ENCODE peak calls at places on chromosome 14, in six cellular contexts. One of them, this sample, is unnamed.

GRCh38 chr14:77040059-77040308 is 11.5 kb upstream of the IRF2BPL start:
- ATAC-seq in B cell: no peak
- ATAC-seq in activated CD8-positive, alpha-beta T cell treated with anti-CD3 and anti-CD28 coated beads, Interleukin-2, amount 10 ng/mL, durations not matched to agents 7 days and 5 days: peak; percentile 57
- ATAC-seq in lower lobe of right lung: peak; percentile 85
- ATAC-seq in sciatic nerve: no peak
- ATAC-seq in right cardiac atrium: peak; percentile 84
- ATAC-seq in this sample: peak; percentile 74

GRCh38 chr14:102277874-102278630 is 26.9 kb downstream of the MOK start:
- ATAC-seq in activated CD8-positive, alpha-beta T cell treated with anti-CD3 and anti-CD28 coated beads, Interleukin-2, amount 10 ng/mL, durations not matched to agents 7 days and 5 days: no peak
- ATAC-seq in lower lobe of right lung: no peak
- ATAC-seq in right cardiac atrium: peak; percentile 24
- ATAC-seq in B cell: no peak
- ATAC-seq in sciatic nerve: no peak
- ATAC-seq in this sample: no peak

GRCh38 chr14:65131176-65131765 is 29.0 kb upstream of the MAX start:
- ATAC-seq in lower lobe of right lung: no peak
- ATAC-seq in B cell: no peak
- ATAC-seq in activated CD8-positive, alpha-beta T cell treated with anti-CD3 and anti-CD28 coated beads, Interleukin-2, amount 10 ng/mL, durations not matched to agents 7 days and 5 days: no peak
- ATAC-seq in right cardiac atrium: no peak
- ATAC-seq in sciatic nerve: no peak
- ATAC-seq in this sample: peak; percentile 43

GRCh38 chr14:61477845-61478438 is 156.6 kb downstream of the PRKCH start:
- ATAC-seq in sciatic nerve: peak; percentile 37
- ATAC-seq in activated CD8-positive, alpha-beta T cell treated with anti-CD3 and anti-CD28 coated beads, Interleukin-2, amount 10 ng/mL, durations not matched to agents 7 days and 5 days: no peak
- ATAC-seq in lower lobe of right lung: peak; percentile 75
- ATAC-seq in right cardiac atrium: peak; percentile 23
- ATAC-seq in B cell: no peak
- ATAC-seq in this sample: no peak

GRCh38 chr14:64594438-64594837 is 44.7 kb downstream of the PPP1R36 start:
- ATAC-seq in sciatic nerve: no peak
- ATAC-seq in right cardiac atrium: no peak
- ATAC-seq in activated CD8-positive, alpha-beta T cell treated with anti-CD3 and anti-CD28 coated beads, Interleukin-2, amount 10 ng/mL, durations not matched to agents 7 days and 5 days: no peak
- ATAC-seq in lower lobe of right lung: no peak
- ATAC-seq in B cell: no peak
- ATAC-seq in this sample: no peak

GRCh38 chr14:72906879-72907278 is 13.0 kb upstream of the DPF3 start:
- ATAC-seq in activated CD8-positive, alpha-beta T cell treated with anti-CD3 and anti-CD28 coated beads, Interleukin-2, amount 10 ng/mL, durations not matched to agents 7 days and 5 days: no peak
- ATAC-seq in right cardiac atrium: no peak
- ATAC-seq in lower lobe of right lung: no peak
- ATAC-seq in sciatic nerve: no peak
- ATAC-seq in B cell: no peak
- ATAC-seq in this sample: no peak

GRCh38 chr14:89753828-89754439 is 200.6 kb downstream of the EFCAB11 start:
- ATAC-seq in activated CD8-positive, alpha-beta T cell treated with anti-CD3 and anti-CD28 coated beads, Interleukin-2, amount 10 ng/mL, durations not matched to agents 7 days and 5 days: no peak
- ATAC-seq in lower lobe of right lung: no peak
- ATAC-seq in sciatic nerve: no peak
- ATAC-seq in B cell: no peak
- ATAC-seq in right cardiac atrium: no peak
- ATAC-seq in this sample: no peak

GRCh38 chr14:30223385-30223785 is 295.7 kb upstream of the PRKD1 start:
- ATAC-seq in right cardiac atrium: peak; percentile 74
- ATAC-seq in sciatic nerve: peak; percentile 59
- ATAC-seq in lower lobe of right lung: peak; percentile 95
- ATAC-seq in activated CD8-positive, alpha-beta T cell treated with anti-CD3 and anti-CD28 coated beads, Interleukin-2, amount 10 ng/mL, durations not matched to agents 7 days and 5 days: no peak
- ATAC-seq in B cell: no peak
- ATAC-seq in this sample: no peak

GRCh38 chr14:67418368-67419174 is 6.6 kb upstream of the PLEK2 start:
- ATAC-seq in right cardiac atrium: peak; percentile 43
- ATAC-seq in B cell: no peak
- ATAC-seq in activated CD8-positive, alpha-beta T cell treated with anti-CD3 and anti-CD28 coated beads, Interleukin-2, amount 10 ng/mL, durations not matched to agents 7 days and 5 days: no peak
- ATAC-seq in sciatic nerve: no peak
- ATAC-seq in lower lobe of right lung: no peak
- ATAC-seq in this sample: no peak

GRCh38 chr14:22872833-22873520 is 1.4 kb downstream of the LRP10 start:
- ATAC-seq in lower lobe of right lung: no peak
- ATAC-seq in activated CD8-positive, alpha-beta T cell treated with anti-CD3 and anti-CD28 coated beads, Interleukin-2, amount 10 ng/mL, durations not matched to agents 7 days and 5 days: no peak
- ATAC-seq in sciatic nerve: no peak
- ATAC-seq in right cardiac atrium: no peak
- ATAC-seq in B cell: no peak
- ATAC-seq in this sample: no peak

GRCh38 chr14:64234877-64235651 is 59.1 kb downstream of the ESR2 start:
- ATAC-seq in lower lobe of right lung: no peak
- ATAC-seq in right cardiac atrium: no peak
- ATAC-seq in activated CD8-positive, alpha-beta T cell treated with anti-CD3 and anti-CD28 coated beads, Interleukin-2, amount 10 ng/mL, durations not matched to agents 7 days and 5 days: no peak
- ATAC-seq in B cell: peak; percentile 12
- ATAC-seq in sciatic nerve: peak; percentile 48
- ATAC-seq in this sample: no peak

GRCh38 chr14:61504841-61505340 is 183.5 kb downstream of the PRKCH start:
- ATAC-seq in activated CD8-positive, alpha-beta T cell treated with anti-CD3 and anti-CD28 coated beads, Interleukin-2, amount 10 ng/mL, durations not matched to agents 7 days and 5 days: no peak
- ATAC-seq in lower lobe of right lung: no peak
- ATAC-seq in sciatic nerve: no peak
- ATAC-seq in right cardiac atrium: no peak
- ATAC-seq in B cell: no peak
- ATAC-seq in this sample: no peak

GRCh38 chr14:75023108-75023507 is 20.4 kb downstream of the EIF2B2 start:
- ATAC-seq in sciatic nerve: no peak
- ATAC-seq in lower lobe of right lung: no peak
- ATAC-seq in right cardiac atrium: no peak
- ATAC-seq in B cell: no peak
- ATAC-seq in activated CD8-positive, alpha-beta T cell treated with anti-CD3 and anti-CD28 coated beads, Interleukin-2, amount 10 ng/mL, durations not matched to agents 7 days and 5 days: no peak
- ATAC-seq in this sample: no peak

GRCh38 chr14:69921052-69921451 is 41.8 kb downstream of the SMOC1 start:
- ATAC-seq in lower lobe of right lung: no peak
- ATAC-seq in activated CD8-positive, alpha-beta T cell treated with anti-CD3 and anti-CD28 coated beads, Interleukin-2, amount 10 ng/mL, durations not matched to agents 7 days and 5 days: no peak
- ATAC-seq in right cardiac atrium: no peak
- ATAC-seq in sciatic nerve: peak; percentile 24
- ATAC-seq in B cell: no peak
- ATAC-seq in this sample: no peak

GRCh38 chr14:32576088-32576795 is 247.1 kb downstream of the AKAP6 start:
- ATAC-seq in sciatic nerve: peak; percentile 96
- ATAC-seq in activated CD8-positive, alpha-beta T cell treated with anti-CD3 and anti-CD28 coated beads, Interleukin-2, amount 10 ng/mL, durations not matched to agents 7 days and 5 days: peak; percentile 74
- ATAC-seq in right cardiac atrium: peak; percentile 83
- ATAC-seq in B cell: peak; percentile 67
- ATAC-seq in lower lobe of right lung: peak; percentile 88
- ATAC-seq in this sample: peak; percentile 61

GRCh38 chr14:102911541-102911951 is 10.9 kb upstream of the AMN start:
- ATAC-seq in activated CD8-positive, alpha-beta T cell treated with anti-CD3 and anti-CD28 coated beads, Interleukin-2, amount 10 ng/mL, durations not matched to agents 7 days and 5 days: no peak
- ATAC-seq in right cardiac atrium: no peak
- ATAC-seq in lower lobe of right lung: no peak
- ATAC-seq in B cell: no peak
- ATAC-seq in sciatic nerve: peak; percentile 26
- ATAC-seq in this sample: no peak

GRCh38 chr14:70212752-70213151 is 24.0 kb upstream of the SLC8A3 start:
- ATAC-seq in right cardiac atrium: no peak
- ATAC-seq in lower lobe of right lung: no peak
- ATAC-seq in activated CD8-positive, alpha-beta T cell treated with anti-CD3 and anti-CD28 coated beads, Interleukin-2, amount 10 ng/mL, durations not matched to agents 7 days and 5 days: no peak
- ATAC-seq in sciatic nerve: no peak
- ATAC-seq in B cell: no peak
- ATAC-seq in this sample: no peak

GRCh38 chr14:33806905-33807304 is 144.0 kb downstream of the EGLN3 start:
- ATAC-seq in right cardiac atrium: no peak
- ATAC-seq in B cell: no peak
- ATAC-seq in activated CD8-positive, alpha-beta T cell treated with anti-CD3 and anti-CD28 coated beads, Interleukin-2, amount 10 ng/mL, durations not matched to agents 7 days and 5 days: no peak
- ATAC-seq in sciatic nerve: no peak
- ATAC-seq in lower lobe of right lung: no peak
- ATAC-seq in this sample: no peak

GRCh38 chr14:99189201-99189801 is 82.7 kb downstream of the BCL11B start:
- ATAC-seq in right cardiac atrium: no peak
- ATAC-seq in activated CD8-positive, alpha-beta T cell treated with anti-CD3 and anti-CD28 coated beads, Interleukin-2, amount 10 ng/mL, durations not matched to agents 7 days and 5 days: peak; percentile 52
- ATAC-seq in lower lobe of right lung: no peak
- ATAC-seq in sciatic nerve: no peak
- ATAC-seq in B cell: no peak
- ATAC-seq in this sample: peak; percentile 12

GRCh38 chr14:90740946-90741681 is 75.1 kb downstream of the TTC7B start:
- ATAC-seq in lower lobe of right lung: no peak
- ATAC-seq in activated CD8-positive, alpha-beta T cell treated with anti-CD3 and anti-CD28 coated beads, Interleukin-2, amount 10 ng/mL, durations not matched to agents 7 days and 5 days: no peak
- ATAC-seq in right cardiac atrium: no peak
- ATAC-seq in B cell: no peak
- ATAC-seq in sciatic nerve: no peak
- ATAC-seq in this sample: no peak

GRCh38 chr14:74524076-74524812 is 30.7 kb downstream of the ISCA2 start:
- ATAC-seq in sciatic nerve: peak; percentile 27
- ATAC-seq in B cell: no peak
- ATAC-seq in lower lobe of right lung: peak; percentile 22
- ATAC-seq in activated CD8-positive, alpha-beta T cell treated with anti-CD3 and anti-CD28 coated beads, Interleukin-2, amount 10 ng/mL, durations not matched to agents 7 days and 5 days: no peak
- ATAC-seq in right cardiac atrium: no peak
- ATAC-seq in this sample: no peak

GRCh38 chr14:29856516-29856915 is 71.1 kb downstream of the PRKD1 start:
- ATAC-seq in right cardiac atrium: no peak
- ATAC-seq in lower lobe of right lung: no peak
- ATAC-seq in sciatic nerve: no peak
- ATAC-seq in B cell: no peak
- ATAC-seq in activated CD8-positive, alpha-beta T cell treated with anti-CD3 and anti-CD28 coated beads, Interleukin-2, amount 10 ng/mL, durations not matched to agents 7 days and 5 days: no peak
- ATAC-seq in this sample: no peak

GRCh38 chr14:73458219-73458976 is at the start of gene NUMB:
- ATAC-seq in B cell: peak; percentile 97
- ATAC-seq in lower lobe of right lung: peak; percentile 96
- ATAC-seq in right cardiac atrium: peak; percentile 98
- ATAC-seq in activated CD8-positive, alpha-beta T cell treated with anti-CD3 and anti-CD28 coated beads, Interleukin-2, amount 10 ng/mL, durations not matched to agents 7 days and 5 days: peak; percentile 99
- ATAC-seq in sciatic nerve: peak; percentile 99
- ATAC-seq in this sample: peak; percentile 99

GRCh38 chr14:75723716-75724115 is 62.7 kb downstream of the TTLL5 start:
- ATAC-seq in activated CD8-positive, alpha-beta T cell treated with anti-CD3 and anti-CD28 coated beads, Interleukin-2, amount 10 ng/mL, durations not matched to agents 7 days and 5 days: no peak
- ATAC-seq in sciatic nerve: no peak
- ATAC-seq in B cell: no peak
- ATAC-seq in right cardiac atrium: no peak
- ATAC-seq in lower lobe of right lung: no peak
- ATAC-seq in this sample: no peak

GRCh38 chr14:99038401-99038800 is 233.6 kb downstream of the BCL11B start:
- ATAC-seq in B cell: no peak
- ATAC-seq in sciatic nerve: no peak
- ATAC-seq in lower lobe of right lung: no peak
- ATAC-seq in activated CD8-positive, alpha-beta T cell treated with anti-CD3 and anti-CD28 coated beads, Interleukin-2, amount 10 ng/mL, durations not matched to agents 7 days and 5 days: no peak
- ATAC-seq in right cardiac atrium: no peak
- ATAC-seq in this sample: no peak

GRCh38 chr14:62098357-62098756 is 336.1 kb downstream of the SNAPC1 start:
- ATAC-seq in right cardiac atrium: no peak
- ATAC-seq in B cell: no peak
- ATAC-seq in sciatic nerve: no peak
- ATAC-seq in activated CD8-positive, alpha-beta T cell treated with anti-CD3 and anti-CD28 coated beads, Interleukin-2, amount 10 ng/mL, durations not matched to agents 7 days and 5 days: no peak
- ATAC-seq in lower lobe of right lung: no peak
- ATAC-seq in this sample: no peak

GRCh38 chr14:23405096-23405495 is 3.0 kb downstream of the MYH6 start:
- ATAC-seq in B cell: no peak
- ATAC-seq in right cardiac atrium: no peak
- ATAC-seq in sciatic nerve: no peak
- ATAC-seq in activated CD8-positive, alpha-beta T cell treated with anti-CD3 and anti-CD28 coated beads, Interleukin-2, amount 10 ng/mL, durations not matched to agents 7 days and 5 days: peak; percentile 28
- ATAC-seq in lower lobe of right lung: no peak
- ATAC-seq in this sample: no peak

GRCh38 chr14:68191567-68192321 is 372.2 kb downstream of the RAD51B start:
- ATAC-seq in lower lobe of right lung: peak; percentile 98
- ATAC-seq in B cell: no peak
- ATAC-seq in right cardiac atrium: peak; percentile 67
- ATAC-seq in sciatic nerve: no peak
- ATAC-seq in activated CD8-positive, alpha-beta T cell treated with anti-CD3 and anti-CD28 coated beads, Interleukin-2, amount 10 ng/mL, durations not matched to agents 7 days and 5 days: no peak
- ATAC-seq in this sample: no peak

GRCh38 chr14:88002421-88002820 is 2.5 kb upstream of the GPR65 start:
- ATAC-seq in lower lobe of right lung: peak; percentile 45
- ATAC-seq in B cell: no peak
- ATAC-seq in activated CD8-positive, alpha-beta T cell treated with anti-CD3 and anti-CD28 coated beads, Interleukin-2, amount 10 ng/mL, durations not matched to agents 7 days and 5 days: peak; percentile 13
- ATAC-seq in sciatic nerve: no peak
- ATAC-seq in right cardiac atrium: no peak
- ATAC-seq in this sample: no peak

GRCh38 chr14:23123419-23123818 is 4.4 kb upstream of the CEBPE start:
- ATAC-seq in activated CD8-positive, alpha-beta T cell treated with anti-CD3 and anti-CD28 coated beads, Interleukin-2, amount 10 ng/mL, durations not matched to agents 7 days and 5 days: no peak
- ATAC-seq in sciatic nerve: no peak
- ATAC-seq in right cardiac atrium: peak; percentile 69
- ATAC-seq in B cell: no peak
- ATAC-seq in lower lobe of right lung: peak; percentile 29
- ATAC-seq in this sample: no peak

GRCh38 chr14:83053022-83053710 is 1519.5 kb upstream of the SEL1L start:
- ATAC-seq in right cardiac atrium: no peak
- ATAC-seq in activated CD8-positive, alpha-beta T cell treated with anti-CD3 and anti-CD28 coated beads, Interleukin-2, amount 10 ng/mL, durations not matched to agents 7 days and 5 days: no peak
- ATAC-seq in B cell: no peak
- ATAC-seq in lower lobe of right lung: peak; percentile 69
- ATAC-seq in sciatic nerve: no peak
- ATAC-seq in this sample: no peak

GRCh38 chr14:95523818-95524448 is 7.5 kb upstream of the SYNE3 start:
- ATAC-seq in right cardiac atrium: peak; percentile 34
- ATAC-seq in activated CD8-positive, alpha-beta T cell treated with anti-CD3 and anti-CD28 coated beads, Interleukin-2, amount 10 ng/mL, durations not matched to agents 7 days and 5 days: peak; percentile 33
- ATAC-seq in B cell: no peak
- ATAC-seq in sciatic nerve: no peak
- ATAC-seq in lower lobe of right lung: peak; percentile 59
- ATAC-seq in this sample: no peak

GRCh38 chr14:74402264-74403251 is 23.5 kb downstream of the SYNDIG1L start:
- ATAC-seq in right cardiac atrium: no peak
- ATAC-seq in B cell: peak; percentile 31
- ATAC-seq in sciatic nerve: no peak
- ATAC-seq in lower lobe of right lung: no peak
- ATAC-seq in activated CD8-positive, alpha-beta T cell treated with anti-CD3 and anti-CD28 coated beads, Interleukin-2, amount 10 ng/mL, durations not matched to agents 7 days and 5 days: no peak
- ATAC-seq in this sample: no peak

GRCh38 chr14:33655421-33655820 is 295.5 kb downstream of the EGLN3 start:
- ATAC-seq in activated CD8-positive, alpha-beta T cell treated with anti-CD3 and anti-CD28 coated beads, Interleukin-2, amount 10 ng/mL, durations not matched to agents 7 days and 5 days: no peak
- ATAC-seq in right cardiac atrium: no peak
- ATAC-seq in lower lobe of right lung: no peak
- ATAC-seq in B cell: no peak
- ATAC-seq in sciatic nerve: no peak
- ATAC-seq in this sample: no peak

GRCh38 chr14:86961106-86961716 is 1031.8 kb downstream of the GALC start:
- ATAC-seq in right cardiac atrium: no peak
- ATAC-seq in sciatic nerve: no peak
- ATAC-seq in lower lobe of right lung: no peak
- ATAC-seq in B cell: no peak
- ATAC-seq in activated CD8-positive, alpha-beta T cell treated with anti-CD3 and anti-CD28 coated beads, Interleukin-2, amount 10 ng/mL, durations not matched to agents 7 days and 5 days: no peak
- ATAC-seq in this sample: no peak

GRCh38 chr14:20697273-20698017 is 8.9 kb downstream of the ANG start:
- ATAC-seq in sciatic nerve: peak; percentile 78
- ATAC-seq in lower lobe of right lung: peak; percentile 92
- ATAC-seq in right cardiac atrium: peak; percentile 77
- ATAC-seq in activated CD8-positive, alpha-beta T cell treated with anti-CD3 and anti-CD28 coated beads, Interleukin-2, amount 10 ng/mL, durations not matched to agents 7 days and 5 days: peak; percentile 75
- ATAC-seq in B cell: peak; percentile 86
- ATAC-seq in this sample: peak; percentile 81

GRCh38 chr14:84323963-84324362 is 1206.0 kb upstream of the FLRT2 start:
- ATAC-seq in B cell: no peak
- ATAC-seq in lower lobe of right lung: no peak
- ATAC-seq in sciatic nerve: no peak
- ATAC-seq in right cardiac atrium: no peak
- ATAC-seq in activated CD8-positive, alpha-beta T cell treated with anti-CD3 and anti-CD28 coated beads, Interleukin-2, amount 10 ng/mL, durations not matched to agents 7 days and 5 days: no peak
- ATAC-seq in this sample: no peak

GRCh38 chr14:70338550-70338949 is 20.9 kb downstream of the COX16 start:
- ATAC-seq in activated CD8-positive, alpha-beta T cell treated with anti-CD3 and anti-CD28 coated beads, Interleukin-2, amount 10 ng/mL, durations not matched to agents 7 days and 5 days: no peak
- ATAC-seq in sciatic nerve: no peak
- ATAC-seq in right cardiac atrium: no peak
- ATAC-seq in B cell: no peak
- ATAC-seq in lower lobe of right lung: no peak
- ATAC-seq in this sample: no peak

GRCh38 chr14:23550827-23551265 is 719 bp downstream of the ZFHX2 start:
- ATAC-seq in sciatic nerve: peak; percentile 14
- ATAC-seq in lower lobe of right lung: peak; percentile 28
- ATAC-seq in activated CD8-positive, alpha-beta T cell treated with anti-CD3 and anti-CD28 coated beads, Interleukin-2, amount 10 ng/mL, durations not matched to agents 7 days and 5 days: no peak
- ATAC-seq in right cardiac atrium: peak; percentile 29
- ATAC-seq in B cell: no peak
- ATAC-seq in this sample: no peak

GRCh38 chr14:91126761-91127160 is 12.9 kb downstream of the DGLUCY start:
- ATAC-seq in B cell: no peak
- ATAC-seq in sciatic nerve: peak; percentile 52
- ATAC-seq in right cardiac atrium: peak; percentile 53
- ATAC-seq in lower lobe of right lung: no peak
- ATAC-seq in activated CD8-positive, alpha-beta T cell treated with anti-CD3 and anti-CD28 coated beads, Interleukin-2, amount 10 ng/mL, durations not matched to agents 7 days and 5 days: no peak
- ATAC-seq in this sample: no peak